ENCODE peak calls at places on chromosome 11, in four cellular contexts. One of them, this sample, is unnamed.
A peak's percentile ranks its signal among the peaks of the same experiment; 100 is the strongest.

GRCh38 chr11:64629796-64630562 is 39.0 kb downstream of the SLC22A12 start:
- DNase-seq in fibroblast of mammary gland: no peak
- DNase-seq in tibial nerve: no peak
- DNase-seq in HAP-1: peak; percentile 57
- DNase-seq in this sample: no peak

GRCh38 chr11:27910186-27910941 is 197.6 kb downstream of the KIF18A start:
- DNase-seq in tibial nerve: no peak
- DNase-seq in HAP-1: no peak
- DNase-seq in fibroblast of mammary gland: peak; percentile 81
- DNase-seq in this sample: no peak

GRCh38 chr11:102685311-102685710 is 20.3 kb downstream of the MMP27 start:
- DNase-seq in tibial nerve: no peak
- DNase-seq in HAP-1: no peak
- DNase-seq in fibroblast of mammary gland: no peak
- DNase-seq in this sample: no peak

GRCh38 chr11:13962562-13963168 is at the start of gene SPON1:
- DNase-seq in tibial nerve: no peak
- DNase-seq in fibroblast of mammary gland: peak; percentile 24
- DNase-seq in HAP-1: no peak
- DNase-seq in this sample: no peak

GRCh38 chr11:28169816-28170215 is 61.6 kb downstream of the METTL15 start:
- DNase-seq in tibial nerve: no peak
- DNase-seq in HAP-1: no peak
- DNase-seq in fibroblast of mammary gland: peak; percentile 51
- DNase-seq in this sample: no peak

GRCh38 chr11:117327567-117328413 is at the start of gene CEP164:
- DNase-seq in HAP-1: peak; percentile 97
- DNase-seq in tibial nerve: peak; percentile 89
- DNase-seq in fibroblast of mammary gland: peak; percentile 96
- DNase-seq in this sample: peak; percentile 91

GRCh38 chr11:125968363-125968762 is 22.5 kb downstream of the VSIG10L2 start:
- DNase-seq in tibial nerve: no peak
- DNase-seq in fibroblast of mammary gland: no peak
- DNase-seq in HAP-1: no peak
- DNase-seq in this sample: no peak

GRCh38 chr11:30454108-30454507 is 131.2 kb downstream of the ARL14EP start:
- DNase-seq in tibial nerve: no peak
- DNase-seq in HAP-1: peak; percentile 68
- DNase-seq in fibroblast of mammary gland: no peak
- DNase-seq in this sample: no peak

GRCh38 chr11:2943711-2944118 is 14.5 kb upstream of the PHLDA2 start:
- DNase-seq in HAP-1: no peak
- DNase-seq in tibial nerve: no peak
- DNase-seq in fibroblast of mammary gland: peak; percentile 20
- DNase-seq in this sample: no peak

GRCh38 chr11:28108909-28109308 is 721 bp downstream of the METTL15 start:
- DNase-seq in HAP-1: no peak
- DNase-seq in tibial nerve: no peak
- DNase-seq in fibroblast of mammary gland: no peak
- DNase-seq in this sample: no peak

DNA sequence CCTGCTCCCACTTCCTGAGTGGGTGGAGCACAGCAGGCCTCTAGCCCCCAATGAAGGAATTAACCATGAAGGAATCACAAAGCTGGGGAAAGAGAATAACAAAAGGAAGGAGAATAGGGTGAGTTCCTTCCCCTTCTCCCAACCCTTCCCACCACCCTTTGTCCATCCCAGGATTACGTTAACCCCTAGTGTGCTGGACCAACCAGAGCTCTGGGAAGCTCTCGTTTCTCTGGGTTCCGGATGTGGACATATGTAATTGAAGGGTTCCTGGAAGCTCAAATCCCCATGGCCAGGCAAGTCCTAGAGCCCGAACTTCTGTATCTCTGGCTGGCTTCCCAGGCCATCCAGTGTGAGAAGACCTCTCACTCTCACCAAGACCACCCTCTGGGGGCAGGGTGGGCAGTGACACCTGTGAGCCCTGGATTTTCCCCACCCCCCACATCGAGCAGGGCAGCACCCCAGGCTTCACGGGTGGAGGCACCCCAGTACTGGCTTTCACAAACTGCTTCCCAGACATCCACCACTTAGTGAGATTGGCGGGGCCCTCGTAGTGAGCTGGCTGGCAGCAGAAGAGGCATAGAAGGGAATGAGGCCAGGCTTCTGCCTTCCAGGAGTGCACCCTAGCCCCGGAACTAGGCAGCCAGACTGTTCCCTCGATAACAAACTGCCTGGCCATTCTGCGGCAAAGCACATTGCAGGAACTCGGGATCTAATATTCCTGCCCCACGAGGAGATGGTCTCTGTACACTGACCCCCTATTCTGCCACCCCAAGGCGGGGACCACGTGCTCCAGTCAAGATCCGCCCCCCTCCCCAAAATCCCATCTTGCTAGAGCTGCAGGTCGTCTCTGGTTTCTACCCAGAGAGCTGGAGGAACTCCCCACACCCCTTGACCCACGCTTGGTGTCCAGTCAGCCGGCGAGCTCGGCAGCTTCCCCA is 2.1 kb downstream of the NECTIN1 start:
- DNase-seq in fibroblast of mammary gland: no peak
- DNase-seq in HAP-1: peak; percentile 83
- DNase-seq in tibial nerve: no peak
- DNase-seq in this sample: no peak
- H3K4me3 ChIP-seq in fibroblast of mammary gland: peak overlapping the region; percentile 61
- H3K4me3 ChIP-seq in HAP-1: peak overlapping the region; percentile 71
- H3K4me3 ChIP-seq in tibial nerve: peak overlapping the region; percentile 63
- H3K4me3 ChIP-seq in this sample: peak overlapping the region; percentile 85

DNA sequence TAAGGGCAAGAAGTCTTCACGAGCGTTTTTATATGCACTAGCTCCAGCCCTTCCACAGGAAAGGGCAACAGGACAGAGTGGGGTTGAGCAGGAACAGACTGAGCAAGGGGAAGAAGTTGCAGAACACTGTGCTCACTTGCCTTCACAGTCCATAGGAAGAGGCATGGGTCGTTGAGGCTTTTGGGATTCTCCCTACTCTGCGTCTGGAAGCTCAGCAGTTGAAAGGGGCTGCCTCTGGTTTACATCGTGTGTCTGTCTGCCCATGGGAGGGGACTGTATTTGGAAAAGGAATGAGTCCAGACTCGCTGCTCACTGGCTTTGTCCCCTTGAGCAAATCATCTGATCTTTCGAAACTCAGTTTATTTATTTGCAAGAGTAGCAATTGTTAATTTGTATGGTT is 1.1 kb upstream of the PDGFD start:
- DNase-seq in fibroblast of mammary gland: no peak
- DNase-seq in tibial nerve: no peak
- DNase-seq in HAP-1: no peak
- DNase-seq in this sample: no peak
- H3K4me3 ChIP-seq in fibroblast of mammary gland: no peak overlapping the region
- H3K4me3 ChIP-seq in tibial nerve: no peak overlapping the region
- H3K4me3 ChIP-seq in HAP-1: no peak overlapping the region
- H3K4me3 ChIP-seq in this sample: no peak overlapping the region

GRCh38 chr11:12818333-12819015 is 144.3 kb downstream of the TEAD1 start:
- DNase-seq in tibial nerve: no peak
- DNase-seq in fibroblast of mammary gland: peak; percentile 90
- DNase-seq in HAP-1: no peak
- DNase-seq in this sample: no peak
- H3K4me3 ChIP-seq in tibial nerve: no peak overlapping the region
- H3K4me3 ChIP-seq in fibroblast of mammary gland: no peak overlapping the region
- H3K4me3 ChIP-seq in HAP-1: no peak overlapping the region
- H3K4me3 ChIP-seq in this sample: no peak overlapping the region

DNA sequence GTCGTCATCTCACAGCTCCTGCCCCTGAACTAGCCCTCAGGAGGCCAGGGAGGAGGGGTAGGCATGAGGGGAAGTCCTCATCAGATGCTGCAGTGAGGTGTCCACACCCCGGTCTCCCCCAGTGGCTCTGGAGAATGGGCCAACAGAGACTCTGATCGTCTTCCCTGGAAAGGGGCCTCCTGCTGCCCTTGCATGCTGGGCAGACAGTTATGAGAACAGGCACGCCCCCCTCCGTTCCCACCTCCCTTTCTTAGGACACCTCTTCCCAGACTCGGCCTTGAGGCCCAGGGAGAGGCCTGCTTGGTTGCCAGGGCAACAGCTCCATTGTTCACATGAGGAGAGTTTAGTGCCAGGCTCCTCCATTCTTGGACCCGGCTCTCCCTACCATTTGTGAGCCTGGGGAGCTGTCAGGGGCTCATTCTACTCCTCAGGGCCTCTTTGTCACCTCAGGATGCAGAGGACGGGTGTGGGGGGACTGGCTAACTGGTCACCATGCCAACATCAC is 157.6 kb downstream of the TTC17 start:
- DNase-seq in HAP-1: peak; percentile 55
- DNase-seq in fibroblast of mammary gland: no peak
- DNase-seq in tibial nerve: no peak
- DNase-seq in this sample: no peak
- H3K4me3 ChIP-seq in HAP-1: no peak overlapping the region
- H3K4me3 ChIP-seq in fibroblast of mammary gland: no peak overlapping the region
- H3K4me3 ChIP-seq in tibial nerve: no peak overlapping the region
- H3K4me3 ChIP-seq in this sample: no peak overlapping the region

GRCh38 chr11:111941963-111942362 is 4.8 kb downstream of the DIXDC1 start:
- DNase-seq in fibroblast of mammary gland: no peak
- DNase-seq in HAP-1: no peak
- DNase-seq in tibial nerve: no peak
- DNase-seq in this sample: no peak

GRCh38 chr11:111945198-111945597 is 8.1 kb downstream of the DIXDC1 start:
- DNase-seq in HAP-1: no peak
- DNase-seq in fibroblast of mammary gland: peak; percentile 54
- DNase-seq in tibial nerve: no peak
- DNase-seq in this sample: no peak

GRCh38 chr11:111942826-111943225 is 5.7 kb downstream of the DIXDC1 start:
- DNase-seq in fibroblast of mammary gland: peak; percentile 88
- DNase-seq in tibial nerve: no peak
- DNase-seq in HAP-1: no peak
- DNase-seq in this sample: no peak

GRCh38 chr11:111944651-111945051 is 7.5 kb downstream of the DIXDC1 start:
- DNase-seq in HAP-1: no peak
- DNase-seq in fibroblast of mammary gland: peak; percentile 98
- DNase-seq in tibial nerve: no peak
- DNase-seq in this sample: no peak

GRCh38 chr11:111944139-111944538 is 7.0 kb downstream of the DIXDC1 start:
- DNase-seq in fibroblast of mammary gland: peak; percentile 85
- DNase-seq in tibial nerve: no peak
- DNase-seq in HAP-1: no peak
- DNase-seq in this sample: peak; percentile 53
- H3K4me3 ChIP-seq in fibroblast of mammary gland: peak overlapping the region; percentile 16
- H3K4me3 ChIP-seq in tibial nerve: no peak overlapping the region
- H3K4me3 ChIP-seq in HAP-1: no peak overlapping the region
- H3K4me3 ChIP-seq in this sample: no peak overlapping the region

DNA sequence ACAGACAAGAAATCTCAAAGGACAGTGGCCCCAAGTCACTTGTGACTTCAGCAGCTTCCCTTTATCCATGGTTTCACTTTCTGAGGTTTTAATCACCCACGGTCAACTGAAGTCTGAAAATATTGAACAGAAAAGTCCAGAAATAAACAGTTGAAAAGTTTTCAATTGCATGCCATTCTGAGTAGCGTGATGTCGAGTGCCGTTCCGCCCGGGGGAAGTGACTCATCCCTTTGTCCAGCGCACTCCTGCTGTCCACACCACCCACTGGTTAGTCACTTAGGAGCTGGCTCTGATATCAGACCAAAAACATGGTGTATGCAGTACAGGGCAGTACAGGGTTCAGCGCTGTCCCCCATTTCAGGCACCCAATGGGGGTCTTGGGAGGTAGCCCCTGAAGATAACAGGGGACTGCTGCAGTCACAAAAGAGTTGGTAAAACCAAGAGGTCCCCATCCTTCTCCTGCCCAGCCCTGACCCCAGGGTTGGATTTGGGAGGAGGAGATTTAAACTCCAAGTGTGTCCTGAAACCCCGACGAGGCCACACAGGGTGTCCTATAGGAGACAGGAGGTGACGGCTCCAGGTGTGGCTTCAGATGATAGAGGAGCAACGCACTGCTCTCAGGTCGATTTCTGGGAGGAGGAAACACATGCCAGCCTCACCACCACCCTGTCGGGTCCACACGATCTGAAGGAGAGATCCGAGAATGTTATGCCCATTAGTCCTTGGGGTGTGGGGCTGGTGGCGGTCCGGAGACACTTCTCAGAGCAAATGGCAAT is 390.1 kb downstream of the CTTN start:
- DNase-seq in HAP-1: no peak
- DNase-seq in fibroblast of mammary gland: peak; percentile 86
- DNase-seq in tibial nerve: no peak
- DNase-seq in this sample: no peak
- H3K4me3 ChIP-seq in HAP-1: no peak overlapping the region
- H3K4me3 ChIP-seq in fibroblast of mammary gland: no peak overlapping the region
- H3K4me3 ChIP-seq in tibial nerve: no peak overlapping the region
- H3K4me3 ChIP-seq in this sample: no peak overlapping the region

GRCh38 chr11:58580311-58580710 is 1.4 kb downstream of the ZFP91 start:
- DNase-seq in tibial nerve: no peak
- DNase-seq in HAP-1: no peak
- DNase-seq in fibroblast of mammary gland: no peak
- DNase-seq in this sample: no peak
- H3K4me3 ChIP-seq in tibial nerve: peak overlapping the region; percentile 99
- H3K4me3 ChIP-seq in HAP-1: peak overlapping the region; percentile 100
- H3K4me3 ChIP-seq in fibroblast of mammary gland: peak overlapping the region; percentile 84
- H3K4me3 ChIP-seq in this sample: peak overlapping the region; percentile 92

GRCh38 chr11:44621140-44621681 is 55.7 kb downstream of the CD82 start:
- DNase-seq in tibial nerve: peak; percentile 59
- DNase-seq in HAP-1: peak; percentile 88
- DNase-seq in fibroblast of mammary gland: peak; percentile 48
- DNase-seq in this sample: no peak
- H3K4me3 ChIP-seq in tibial nerve: no peak overlapping the region
- H3K4me3 ChIP-seq in HAP-1: no peak overlapping the region
- H3K4me3 ChIP-seq in fibroblast of mammary gland: no peak overlapping the region
- H3K4me3 ChIP-seq in this sample: no peak overlapping the region

DNA sequence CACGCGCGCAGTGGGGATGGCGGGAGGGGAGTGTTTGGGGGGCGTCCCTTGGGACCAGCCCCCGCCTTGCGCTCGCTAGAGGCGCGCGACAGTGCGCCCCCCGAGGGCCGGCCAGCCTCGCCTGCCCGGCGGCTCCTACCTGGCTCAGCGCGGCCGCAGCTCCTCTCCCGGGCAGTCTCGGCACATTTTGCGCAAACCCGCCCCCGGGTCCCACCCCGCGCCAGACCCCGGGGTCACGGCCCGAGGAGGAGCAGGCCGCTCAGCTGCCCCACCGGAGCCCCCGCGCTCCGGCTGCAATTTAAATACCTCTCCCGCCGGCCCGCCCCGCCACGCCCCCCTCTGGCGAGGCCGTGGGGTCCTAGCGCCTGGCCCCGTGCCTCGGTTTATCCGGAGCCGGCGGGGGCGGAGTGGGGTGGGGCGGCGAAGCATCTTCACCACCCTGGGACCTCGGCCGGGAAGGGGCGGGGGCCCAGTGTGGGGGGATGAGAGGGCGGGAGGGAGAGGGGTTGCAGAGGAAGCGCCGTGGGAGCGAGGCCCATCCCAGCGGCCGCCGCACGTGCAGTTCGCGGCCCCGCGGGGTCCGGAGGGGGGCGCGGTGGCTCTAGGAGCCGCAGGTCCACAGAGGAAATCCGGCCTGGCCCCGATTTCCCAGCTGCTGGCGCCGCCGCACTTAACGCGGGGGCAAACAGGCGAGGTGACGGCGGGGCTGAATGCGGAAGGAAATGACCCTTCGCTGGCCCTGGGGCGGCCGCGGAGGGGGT is at the start of gene LRRC32:
- DNase-seq in fibroblast of mammary gland: no peak
- DNase-seq in tibial nerve: peak; percentile 34
- DNase-seq in HAP-1: peak; percentile 69
- DNase-seq in this sample: no peak
- H3K4me3 ChIP-seq in fibroblast of mammary gland: peak within 1 kb of the TSS; percentile 42
- H3K4me3 ChIP-seq in tibial nerve: peak within 1 kb of the TSS; percentile 51
- H3K4me3 ChIP-seq in HAP-1: peak within 1 kb of the TSS; percentile 32
- H3K4me3 ChIP-seq in this sample: no peak within 1 kb of the TSS

This sample was measured in LNCaP clone FGC.